ENCODE peak calls at places on chromosomes 16 and 17, in five cellular contexts. A, M, I, L and H are unnamed samples.

GRCh38 chr16:19843371-19843770 is 41.3 kb downstream of the GPRC5B start:
- DNase-seq in A (peak), M (no peak), I (no peak), L (no peak), H (peak)

GRCh38 chr16:58119509-58119845 is 9.7 kb downstream of the CFAP20 start:
- DNase-seq in A (no peak), M (no peak), I (no peak), L (no peak), H (no peak)

GRCh38 chr17:1644493-1645206 is 882 bp downstream of the SCARF1 start:
- DNase-seq in A (peak), M (no peak), I (no peak), L (no peak), H (peak)

GRCh38 chr17:60229189-60229802 is 79.5 kb downstream of the CA4 start:
- DNase-seq in A (no peak), M (no peak), I (peak), L (peak), H (no peak)

GRCh38 chr17:39144414-39144813 is 7.0 kb downstream of the PLXDC1 start:
- DNase-seq in A (peak), M (peak), I (no peak), L (no peak), H (peak)

GRCh38 chr17:77092025-77092424 is 48.7 kb upstream of the SEC14L1 start:
- DNase-seq in A (no peak), M (no peak), I (no peak), L (no peak), H (no peak)

GRCh38 chr16:58218786-58219185 is 20.9 kb upstream of the CSNK2A2 start:
- DNase-seq in A (no peak), M (no peak), I (no peak), L (no peak), H (no peak)

GRCh38 chr16:73771196-73771595 is 525.4 kb upstream of the PSMD7 start:
- DNase-seq in A (peak), M (no peak), I (no peak), L (no peak), H (no peak)

GRCh38 chr16:46715769-46716305 is 26.4 kb downstream of the ORC6 start:
- DNase-seq in A (no peak), M (peak), I (no peak), L (no peak), H (no peak)

GRCh38 chr17:67133161-67133560 is 88.8 kb downstream of the CACNG1 start:
- DNase-seq in A (no peak), M (no peak), I (no peak), L (no peak), H (no peak)

GRCh38 chr16:1527836-1528811 is 5.3 kb upstream of the TMEM204 start:
- DNase-seq in A (no peak), M (peak), I (no peak), L (no peak), H (no peak)

GRCh38 chr17:52686140-52686539 is 527.6 kb upstream of the CA10 start:
- DNase-seq in A (no peak), M (no peak), I (no peak), L (no peak), H (no peak)

GRCh38 chr17:47862621-47863440 is 11.9 kb upstream of the SP6 start:
- DNase-seq in A (peak), M (no peak), I (peak), L (peak), H (peak)

GRCh38 chr17:67867591-67867990 is 42.3 kb downstream of the BPTF start:
- DNase-seq in A (no peak), M (no peak), I (no peak), L (no peak), H (no peak)

GRCh38 chr17:74389937-74390679 is 22.8 kb downstream of the GPR142 start:
- DNase-seq in A (no peak), M (no peak), I (no peak), L (no peak), H (no peak)

GRCh38 chr16:2074071-2074470 is 26.3 kb downstream of the TSC2 start:
- DNase-seq in A (no peak), M (no peak), I (no peak), L (no peak), H (no peak)

GRCh38 chr17:38996660-38997337 is 29.6 kb upstream of the FBXO47 start:
- DNase-seq in A (no peak), M (no peak), I (no peak), L (no peak), H (no peak)

GRCh38 chr17:37770631-37771518 is 26.0 kb upstream of the HNF1B start:
- DNase-seq in A (peak), M (peak), I (peak), L (peak), H (peak)

GRCh38 chr17:27848941-27849340 is 44.2 kb downstream of the LYRM9 start:
- DNase-seq in A (no peak), M (no peak), I (no peak), L (no peak), H (no peak)

GRCh38 chr16:30694926-30695678 is 3.9 kb upstream of the SRCAP start:
- DNase-seq in A (no peak), M (no peak), I (no peak), L (no peak), H (no peak)

GRCh38 chr16:64638804-64639203 is 483.1 kb downstream of the CDH11 start:
- DNase-seq in A (no peak), M (no peak), I (no peak), L (no peak), H (no peak)

GRCh38 chr16:20326336-20326735 is 977 bp downstream of the GP2 start:
- DNase-seq in A (no peak), M (no peak), I (no peak), L (no peak), H (no peak)

GRCh38 chr16:56317998-56318912 is 107.1 kb downstream of the AMFR start:
- DNase-seq in A (peak), M (peak), I (peak), L (peak), H (peak)
- H3K4me3 ChIP-seq in A (no peak), M (peak), I (no peak), L (no peak), H (no peak)

DNA sequence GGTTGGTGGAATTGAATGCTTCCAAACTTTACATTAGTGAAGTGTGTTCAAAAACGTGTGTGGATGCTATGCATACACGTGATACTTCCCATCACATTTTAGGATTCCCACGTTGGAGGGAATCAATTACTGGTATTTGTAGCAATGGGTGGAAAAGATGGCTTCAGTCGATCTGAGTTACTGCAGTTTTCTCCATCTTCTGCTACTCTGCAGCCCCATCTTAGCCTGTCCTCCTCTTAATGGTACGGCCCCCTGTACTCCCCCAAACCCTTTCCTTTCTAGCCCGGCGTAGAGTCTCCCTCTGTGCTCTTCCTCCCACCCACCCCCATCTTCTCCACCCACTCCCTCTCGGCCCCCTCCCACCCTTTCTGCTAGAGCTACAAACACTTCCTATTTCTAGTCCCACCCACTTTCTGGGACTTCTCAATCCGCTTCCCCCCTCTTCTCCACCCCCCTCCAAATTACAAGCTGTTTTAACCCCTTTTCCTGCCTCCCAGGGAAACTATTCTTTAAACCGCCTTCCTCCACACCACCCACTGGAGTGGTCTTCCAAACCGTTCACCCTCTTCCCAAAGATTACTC is 1.1 kb downstream of the CHTF8 start:
- DNase-seq in A (no peak), M (no peak), I (no peak), L (peak), H (no peak)
- TF ChIP-seq CTCF in A (no peak), M (no peak), I (no peak), L (no peak), H (no peak)

DNA sequence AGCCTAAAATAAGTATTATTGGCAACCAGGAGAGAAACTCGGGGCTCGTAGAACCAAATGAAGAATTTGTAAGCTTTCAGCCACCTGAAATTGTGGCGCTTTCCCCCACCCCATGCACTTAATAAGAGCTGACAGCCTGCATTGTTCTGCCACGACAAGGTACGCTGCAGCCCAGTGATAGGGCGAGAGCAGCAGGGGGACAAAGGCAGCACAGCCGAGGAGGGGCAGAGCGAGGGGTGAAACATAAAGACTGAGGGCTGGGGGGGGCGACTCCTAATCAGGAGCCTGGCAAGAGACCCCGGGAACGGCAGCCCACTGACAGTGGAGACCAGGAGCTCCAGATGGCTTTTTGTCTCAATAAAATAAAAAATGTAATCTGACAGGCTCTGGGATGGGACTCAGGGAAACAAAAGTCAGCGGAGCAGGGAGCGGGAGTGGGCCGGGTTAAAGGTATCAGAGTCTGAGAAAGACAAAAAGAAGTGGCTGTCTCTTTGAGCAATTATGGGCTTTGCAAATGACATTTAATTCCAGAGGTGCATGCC is 17.3 kb upstream of the CCDC182 start:
- DNase-seq in A (no peak), M (no peak), I (no peak), L (no peak), H (no peak)
- H3K4me3 ChIP-seq in A (no peak), M (no peak), I (no peak), L (no peak), H (no peak)

GRCh38 chr17:3907483-3908216 is 8.6 kb downstream of the P2RX1 start:
- DNase-seq in A (no peak), M (no peak), I (no peak), L (peak), H (no peak)
- TF ChIP-seq CTCF in A (peak), M (peak), I (peak), L (peak), H (peak)

GRCh38 chr16:11582157-11582814 is 4.4 kb downstream of the LITAF start:
- DNase-seq in A (no peak), M (no peak), I (no peak), L (no peak), H (no peak)
- H3K4me3 ChIP-seq in A (no peak), M (no peak), I (no peak), L (no peak), H (no peak)